ENCODE peak calls at places on chromosomes 3 and 15, in four cellular contexts. K, Z, O and A are unnamed samples.

GRCh38 chr15:76823903-76824302 is 81.2 kb downstream of the SCAPER start:
- DNase-seq in K (no peak), Z (no peak), O (no peak), A (no peak)

GRCh38 chr15:75145027-75145841 is 56.4 kb upstream of the C15orf39 start:
- DNase-seq in K (no peak), Z (no peak), O (no peak), A (peak)

GRCh38 chr15:64502537-64502936 is 42.2 kb downstream of the ZNF609 start:
- DNase-seq in K (no peak), Z (no peak), O (peak), A (no peak)

GRCh38 chr3:125002414-125002811 is 53.4 kb downstream of the HEG1 start:
- DNase-seq in K (no peak), Z (no peak), O (no peak), A (no peak)

GRCh38 chr3:28788571-28788970 is 439.9 kb upstream of the AZI2 start:
- DNase-seq in K (no peak), Z (no peak), O (no peak), A (no peak)

GRCh38 chr15:62779041-62779810 is 263.3 kb upstream of the TPM1 start:
- DNase-seq in K (no peak), Z (no peak), O (no peak), A (no peak)

GRCh38 chr15:101047301-101047781 is 128.2 kb downstream of the LRRK1 start:
- DNase-seq in K (no peak), Z (no peak), O (no peak), A (no peak)

GRCh38 chr15:33341943-33342342 is 31.2 kb downstream of the RYR3 start:
- DNase-seq in K (no peak), Z (no peak), O (no peak), A (no peak)

GRCh38 chr15:88651293-88651692 is 12.5 kb downstream of the ISG20 start:
- DNase-seq in K (no peak), Z (no peak), O (no peak), A (no peak)

GRCh38 chr15:59791646-59792208 is 102.6 kb upstream of the BNIP2 start:
- DNase-seq in K (no peak), Z (no peak), O (no peak), A (no peak)

GRCh38 chr3:177744873-177745646 is 547.8 kb upstream of the TBL1XR1 start:
- DNase-seq in K (no peak), Z (no peak), O (peak), A (no peak)

GRCh38 chr3:63364909-63365308 is 86.8 kb downstream of the SYNPR start:
- DNase-seq in K (no peak), Z (no peak), O (peak), A (no peak)

GRCh38 chr15:72037321-72037720 is 80.6 kb downstream of the MYO9A start:
- DNase-seq in K (no peak), Z (no peak), O (peak), A (no peak)

GRCh38 chr3:113741086-113741485 is 5.0 kb downstream of the NAA50 start:
- DNase-seq in K (no peak), Z (no peak), O (no peak), A (no peak)

GRCh38 chr15:101795455-101795854 is 7.9 kb upstream of the OR4F6 start:
- DNase-seq in K (no peak), Z (no peak), O (peak), A (no peak)

GRCh38 chr15:32730677-32731654 is 13.2 kb downstream of the GREM1 start:
- DNase-seq in K (no peak), Z (no peak), O (peak), A (no peak)

GRCh38 chr3:151925876-151926275 is 52.4 kb downstream of the SUCNR1 start:
- DNase-seq in K (no peak), Z (no peak), O (peak), A (no peak)

GRCh38 chr15:71437919-71438318 is 322.6 kb downstream of the THSD4 start:
- DNase-seq in K (no peak), Z (no peak), O (no peak), A (no peak)